ENCODE peak calls at places on chromosomes 11 and 22, in ten cellular contexts. C is dorsolateral prefrontal cortex, V is cardiac muscle cell, O is SK-N-SH, N is transverse colon, A is fibroblast of lung, S is heart right ventricle, U is ovary, Q is HepG2, M is heart left ventricle. D is an unnamed sample.

GRCh38 chr11:18802381-18803257 is 11.0 kb upstream of the PTPN5 start:
- DNase-seq in C (no peak), V (peak; percentile 85), O (peak; percentile 62), N (peak; percentile 32), A (peak; percentile 76), S (no peak), U (no peak), Q (peak; percentile 52), M (no peak), D (no peak)

GRCh38 chr22:24331468-24332440 is 61.1 kb downstream of the SPECC1L start:
- DNase-seq in C (no peak), V (no peak), O (no peak), N (no peak), A (no peak), S (no peak), U (no peak), Q (no peak), M (no peak), D (no peak)

GRCh38 chr11:104967493-104968364 is 645 bp downstream of the CASP4 start:
- DNase-seq in C (no peak), V (peak; percentile 21), O (no peak), N (no peak), A (peak; percentile 37), S (no peak), U (no peak), Q (no peak), M (no peak), D (no peak)

GRCh38 chr22:28442951-28443876 is 236.4 kb downstream of the TTC28 start:
- DNase-seq in C (peak; percentile 41), V (peak; percentile 87), O (peak; percentile 66), N (peak; percentile 68), A (peak; percentile 82), S (peak; percentile 55), U (peak; percentile 64), Q (peak; percentile 20), M (peak; percentile 78), D (no peak)

GRCh38 chr11:90134420-90135003 is at the start of gene NAALAD2:
- DNase-seq in C (peak; percentile 4), V (peak; percentile 80), O (peak; percentile 77), N (peak; percentile 11), A (peak; percentile 67), S (peak; percentile 68), U (peak; percentile 74), Q (peak; percentile 59), M (peak; percentile 73), D (no peak)

GRCh38 chr11:71240865-71241691 is 11.3 kb downstream of the SHANK2 start:
- DNase-seq in C (no peak), V (peak; percentile 95), O (peak; percentile 12), N (peak; percentile 23), A (peak; percentile 90), S (no peak), U (no peak), Q (peak; percentile 93), M (no peak), D (peak; percentile 59)

GRCh38 chr11:100878474-100878873 is 191.4 kb downstream of the ARHGAP42 start:
- DNase-seq in C (no peak), V (peak; percentile 85), O (no peak), N (no peak), A (peak; percentile 48), S (no peak), U (no peak), Q (no peak), M (no peak), D (no peak)

GRCh38 chr11:64742940-64743590 is 877 bp downstream of the RASGRP2 start:
- DNase-seq in C (no peak), V (peak; percentile 55), O (peak; percentile 93), N (peak; percentile 80), A (no peak), S (peak; percentile 88), U (peak; percentile 81), Q (no peak), M (peak; percentile 93), D (peak; percentile 93)

GRCh38 chr22:36322602-36322915 is 65.2 kb downstream of the MYH9 start:
- DNase-seq in C (no peak), V (no peak), O (no peak), N (no peak), A (no peak), S (no peak), U (no peak), Q (no peak), M (no peak), D (no peak)

GRCh38 chr22:36323855-36324331 is 63.9 kb downstream of the MYH9 start:
- DNase-seq in C (no peak), V (peak; percentile 43), O (no peak), N (no peak), A (peak; percentile 66), S (peak; percentile 74), U (no peak), Q (no peak), M (peak; percentile 82), D (peak; percentile 93)

GRCh38 chr22:36323182-36323854 is 64.4 kb downstream of the MYH9 start:
- DNase-seq in C (no peak), V (peak; percentile 92), O (no peak), N (peak; percentile 55), A (peak; percentile 93), S (peak; percentile 62), U (no peak), Q (no peak), M (peak; percentile 76), D (peak; percentile 94)

GRCh38 chr22:36325163-36326031 is 62.4 kb downstream of the MYH9 start:
- DNase-seq in C (no peak), V (peak; percentile 93), O (no peak), N (peak; percentile 80), A (peak; percentile 97), S (no peak), U (peak; percentile 68), Q (no peak), M (no peak), D (peak; percentile 93)

GRCh38 chr22:36324414-36324813 is 63.4 kb downstream of the MYH9 start:
- DNase-seq in C (no peak), V (no peak), O (no peak), N (no peak), A (no peak), S (no peak), U (no peak), Q (no peak), M (no peak), D (no peak)
- H3K27ac ChIP-seq in C (peak overlapping the region; percentile 69), V (peak overlapping the region; percentile 100), O (peak overlapping the region; percentile 98), N (peak overlapping the region; percentile 92), A (peak overlapping the region; percentile 98), S (peak overlapping the region; percentile 89), U (peak overlapping the region; percentile 76), Q (no peak overlapping the region), M (peak overlapping the region; percentile 98), D (peak overlapping the region; percentile 99)

GRCh38 chr11:2071748-2072385 is 67.3 kb downstream of the IGF2 start:
- DNase-seq in C (no peak), V (peak; percentile 45), O (no peak), N (no peak), A (peak; percentile 12), S (no peak), U (no peak), Q (no peak), M (no peak), D (no peak)

GRCh38 chr11:2076441-2076840 is 62.7 kb downstream of the IGF2 start:
- DNase-seq in C (no peak), V (no peak), O (no peak), N (no peak), A (no peak), S (no peak), U (no peak), Q (no peak), M (no peak), D (no peak)

GRCh38 chr11:2077061-2077802 is 62.0 kb downstream of the IGF2 start:
- DNase-seq in C (no peak), V (peak; percentile 53), O (no peak), N (no peak), A (peak; percentile 53), S (no peak), U (no peak), Q (peak; percentile 55), M (no peak), D (no peak)

GRCh38 chr11:2072551-2073261 is 66.5 kb downstream of the IGF2 start:
- DNase-seq in C (no peak), V (peak; percentile 39), O (no peak), N (no peak), A (peak; percentile 21), S (no peak), U (no peak), Q (no peak), M (no peak), D (no peak)

GRCh38 chr11:2074266-2074825 is 64.8 kb downstream of the IGF2 start:
- DNase-seq in C (no peak), V (no peak), O (no peak), N (no peak), A (no peak), S (no peak), U (no peak), Q (no peak), M (no peak), D (no peak)
- TF ChIP-seq CTCF in C (no peak), V (peak; percentile 29), O (peak; percentile 12), N (no peak), A (peak; percentile 19), S (peak; percentile 15), U (no peak), Q (peak; percentile 46), M (no peak), D (no peak)

GRCh38 chr11:10376061-10376460 is 71.2 kb downstream of the ADM start:
- DNase-seq in C (no peak), V (peak; percentile 47), O (no peak), N (no peak), A (no peak), S (no peak), U (peak; percentile 73), Q (no peak), M (no peak), D (no peak)

GRCh38 chr11:10373929-10374328 is 69.1 kb downstream of the ADM start:
- DNase-seq in C (no peak), V (no peak), O (no peak), N (no peak), A (no peak), S (no peak), U (no peak), Q (no peak), M (no peak), D (no peak)

GRCh38 chr11:10377182-10377581 is 72.3 kb downstream of the ADM start:
- DNase-seq in C (no peak), V (no peak), O (no peak), N (no peak), A (no peak), S (no peak), U (no peak), Q (no peak), M (no peak), D (no peak)

GRCh38 chr11:10374386-10374785 is 69.5 kb downstream of the ADM start:
- DNase-seq in C (no peak), V (no peak), O (no peak), N (no peak), A (no peak), S (no peak), U (no peak), Q (no peak), M (no peak), D (no peak)

GRCh38 chr11:10375280-10376048 is 70.6 kb downstream of the ADM start:
- DNase-seq in C (no peak), V (peak; percentile 88), O (no peak), N (no peak), A (peak; percentile 67), S (no peak), U (no peak), Q (no peak), M (no peak), D (no peak)
- H3K4me3 ChIP-seq in C (no peak overlapping the region), V (no peak overlapping the region), O (no peak overlapping the region), N (no peak overlapping the region), A (no peak overlapping the region), S (no peak overlapping the region), U (no peak overlapping the region), Q (no peak overlapping the region), M (no peak overlapping the region), D (no peak overlapping the region)

DNA sequence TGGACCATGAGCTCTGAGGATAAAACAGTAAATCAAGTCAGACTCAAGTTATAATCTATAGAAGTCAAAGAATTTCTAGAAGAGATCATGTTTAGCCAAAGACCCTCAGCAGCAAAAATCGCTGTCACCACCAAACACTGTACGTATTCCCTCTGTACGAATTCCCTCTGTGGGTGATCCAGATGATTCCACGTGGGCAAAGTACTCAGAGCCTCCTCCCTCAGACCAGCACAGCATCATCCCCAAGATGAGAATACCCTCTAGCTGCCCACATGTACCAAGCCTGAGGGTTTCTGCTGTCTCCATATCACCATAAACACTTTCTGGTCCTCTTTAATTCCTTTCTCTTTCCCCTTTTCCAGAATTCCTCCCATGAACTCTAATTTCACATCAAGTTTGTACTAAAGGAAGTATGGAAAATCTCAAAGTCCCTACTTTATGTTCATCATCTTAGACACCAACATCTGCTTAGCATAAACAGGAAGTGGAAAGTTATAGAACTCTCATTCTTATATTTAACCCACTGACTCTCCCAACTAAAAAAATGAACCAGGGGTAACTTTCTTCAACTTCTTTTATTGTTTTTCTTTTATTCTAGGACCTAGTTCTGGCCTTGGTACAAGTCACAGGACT is 18.7 kb downstream of the JAML start:
- DNase-seq in C (no peak), V (no peak), O (no peak), N (no peak), A (no peak), S (no peak), U (no peak), Q (no peak), M (no peak), D (no peak)
- H3K27ac ChIP-seq in C (no peak overlapping the region), V (no peak overlapping the region), O (no peak overlapping the region), N (peak overlapping the region; percentile 25), A (no peak overlapping the region), S (no peak overlapping the region), U (no peak overlapping the region), Q (no peak overlapping the region), M (peak overlapping the region; percentile 82), D (no peak overlapping the region)

D was measured in coronary artery.